ENCODE peak calls at places on chromosomes 2 and 18, in seven cellular contexts. T, Y, I, W, V, Z and A are unnamed samples. For H3K79me2, the result is how much of the 10 kb centered on the place peaks cover.

GRCh38 chr2:115196577-115196976 is 754.1 kb downstream of the DPP10 start:
- DNase-seq in T (no peak), V (no peak), W (no peak), Z (no peak), Y (no peak), I (no peak), A (no peak)

GRCh38 chr2:138974651-138975050 is 194.5 kb upstream of the NXPH2 start:
- DNase-seq in Z (peak), Y (no peak), T (peak), V (peak), I (no peak), W (no peak), A (no peak)

GRCh38 chr18:13465476-13465875 is 246.9 kb downstream of the LDLRAD4 start:
- DNase-seq in I (no peak), Z (no peak), T (no peak), V (no peak), W (no peak), Y (no peak), A (no peak)

GRCh38 chr18:79795446-79795845 is 2.3 kb upstream of the KCNG2 start:
- DNase-seq in Z (no peak), V (no peak), I (no peak), T (no peak), Y (no peak), W (no peak), A (no peak)

GRCh38 chr2:212926948-212927347 is 224.5 kb downstream of the IKZF2 start:
- DNase-seq in T (no peak), Y (no peak), W (no peak), I (no peak), V (no peak), Z (no peak), A (no peak)

GRCh38 chr2:231922945-231923344 is 3.3 kb downstream of the NPPC start:
- DNase-seq in T (no peak), Z (no peak), I (no peak), V (no peak), Y (no peak), W (no peak), A (no peak)

GRCh38 chr18:5430131-5430530 is 113.7 kb downstream of the EPB41L3 start:
- DNase-seq in V (no peak), Z (no peak), T (no peak), Y (no peak), W (no peak), I (no peak), A (no peak)

GRCh38 chr18:36067118-36067957 is at the start of gene RPRD1A:
- DNase-seq in T (peak), Y (peak), Z (peak), V (peak), I (peak), W (peak), A (peak)

GRCh38 chr2:104050632-104051242 is 803.2 kb upstream of the POU3F3 start:
- DNase-seq in Y (no peak), W (no peak), T (no peak), I (no peak), V (no peak), Z (no peak), A (peak)

GRCh38 chr2:58515827-58516574 is 274.9 kb upstream of the FANCL start:
- DNase-seq in Z (no peak), Y (no peak), T (peak), I (no peak), V (no peak), W (no peak), A (peak)

GRCh38 chr2:192117705-192118104 is 77.0 kb downstream of the TMEFF2 start:
- DNase-seq in W (no peak), I (no peak), V (no peak), Y (no peak), T (no peak), Z (no peak), A (no peak)

GRCh38 chr2:95274291-95275150 is at the start of gene PROM2:
- DNase-seq in Z (no peak), T (peak), Y (no peak), W (peak), V (no peak), I (no peak), A (no peak)

GRCh38 chr2:232927793-232928563 is 57.9 kb downstream of the SNORC start:
- DNase-seq in Z (no peak), I (peak), T (peak), W (no peak), V (no peak), Y (no peak), A (peak)

GRCh38 chr18:8469793-8470192 is 139.4 kb upstream of the RAB12 start:
- DNase-seq in Y (no peak), W (no peak), T (no peak), Z (peak), I (no peak), V (peak), A (peak)

GRCh38 chr18:26157326-26157725 is 23.7 kb downstream of the PSMA8 start:
- DNase-seq in Y (no peak), W (no peak), V (no peak), Z (no peak), I (no peak), T (no peak), A (no peak)

GRCh38 chr18:7388752-7389151 is 157.9 kb downstream of the LRRC30 start:
- DNase-seq in Z (no peak), W (no peak), T (no peak), V (no peak), Y (no peak), I (peak), A (no peak)

GRCh38 chr2:240727913-240728312 is 36.2 kb downstream of the AQP12A start:
- DNase-seq in Z (no peak), T (no peak), I (no peak), W (no peak), V (no peak), Y (no peak), A (no peak)

GRCh38 chr2:71691747-71692455 is 238.5 kb downstream of the DYSF start:
- DNase-seq in I (peak), V (no peak), Z (no peak), Y (no peak), T (no peak), W (no peak), A (peak)

GRCh38 chr2:67825476-67825875 is 237.3 kb downstream of the C1D start:
- DNase-seq in T (peak), Y (no peak), Z (peak), I (no peak), V (peak), W (no peak), A (peak)

GRCh38 chr2:181850914-181851560 is 40.5 kb upstream of the ITPRID2 start:
- DNase-seq in V (no peak), I (no peak), Z (no peak), Y (no peak), T (no peak), W (no peak), A (no peak)

GRCh38 chr2:198615972-198616371 is 811.6 kb downstream of the PLCL1 start:
- DNase-seq in I (no peak), W (no peak), T (no peak), Z (peak), Y (no peak), V (peak), A (peak)

GRCh38 chr18:54671291-54671881 is 80.3 kb downstream of the DYNAP start:
- DNase-seq in W (peak), V (peak), Y (peak), T (peak), Z (peak), I (peak), A (peak)

GRCh38 chr18:47969851-47970250 is 39.4 kb upstream of the SMAD2 start:
- DNase-seq in W (no peak), Y (peak), T (no peak), I (no peak), V (peak), Z (peak), A (peak)

GRCh38 chr2:119710281-119710680 is 31.3 kb downstream of the TMEM177 start:
- DNase-seq in Z (no peak), V (no peak), I (no peak), Y (no peak), T (no peak), W (no peak), A (no peak)

GRCh38 chr2:63891488-63892030 is 49.9 kb downstream of the UGP2 start:
- DNase-seq in Y (no peak), I (no peak), T (peak), W (no peak), Z (no peak), V (no peak), A (no peak)

GRCh38 chr2:63888053-63888452 is 46.4 kb downstream of the UGP2 start:
- DNase-seq in I (no peak), Z (no peak), T (no peak), V (no peak), Y (no peak), W (no peak), A (no peak)

GRCh38 chr2:63886445-63886844 is 44.7 kb downstream of the UGP2 start:
- DNase-seq in W (no peak), Z (no peak), T (no peak), V (no peak), I (no peak), Y (no peak), A (no peak)

GRCh38 chr2:63890678-63891077 is 49.0 kb downstream of the UGP2 start:
- DNase-seq in Y (no peak), W (no peak), V (no peak), T (no peak), Z (no peak), I (no peak), A (no peak)

GRCh38 chr2:63888490-63889402 is 47.0 kb downstream of the UGP2 start:
- DNase-seq in I (peak), T (peak), V (peak), W (peak), Z (peak), Y (peak), A (peak)
- H3K9ac ChIP-seq in I (no peak), T (no peak), V (no peak), W (no peak), Z (no peak), Y (no peak), A (no peak)

GRCh38 chr2:99825630-99826029 is 316.8 kb downstream of the AFF3 start:
- DNase-seq in W (no peak), T (no peak), Y (no peak), Z (no peak), V (no peak), I (no peak), A (no peak)

GRCh38 chr2:99819766-99820165 is 322.6 kb downstream of the AFF3 start:
- DNase-seq in V (no peak), I (peak), T (peak), Z (peak), Y (no peak), W (no peak), A (no peak)

GRCh38 chr2:99821039-99821438 is 321.4 kb downstream of the AFF3 start:
- DNase-seq in I (no peak), Z (no peak), T (peak), V (no peak), W (peak), Y (peak), A (no peak)

GRCh38 chr2:99821572-99822369 is 320.6 kb downstream of the AFF3 start:
- DNase-seq in Y (peak), T (peak), V (peak), I (no peak), Z (peak), W (no peak), A (peak)

DNA sequence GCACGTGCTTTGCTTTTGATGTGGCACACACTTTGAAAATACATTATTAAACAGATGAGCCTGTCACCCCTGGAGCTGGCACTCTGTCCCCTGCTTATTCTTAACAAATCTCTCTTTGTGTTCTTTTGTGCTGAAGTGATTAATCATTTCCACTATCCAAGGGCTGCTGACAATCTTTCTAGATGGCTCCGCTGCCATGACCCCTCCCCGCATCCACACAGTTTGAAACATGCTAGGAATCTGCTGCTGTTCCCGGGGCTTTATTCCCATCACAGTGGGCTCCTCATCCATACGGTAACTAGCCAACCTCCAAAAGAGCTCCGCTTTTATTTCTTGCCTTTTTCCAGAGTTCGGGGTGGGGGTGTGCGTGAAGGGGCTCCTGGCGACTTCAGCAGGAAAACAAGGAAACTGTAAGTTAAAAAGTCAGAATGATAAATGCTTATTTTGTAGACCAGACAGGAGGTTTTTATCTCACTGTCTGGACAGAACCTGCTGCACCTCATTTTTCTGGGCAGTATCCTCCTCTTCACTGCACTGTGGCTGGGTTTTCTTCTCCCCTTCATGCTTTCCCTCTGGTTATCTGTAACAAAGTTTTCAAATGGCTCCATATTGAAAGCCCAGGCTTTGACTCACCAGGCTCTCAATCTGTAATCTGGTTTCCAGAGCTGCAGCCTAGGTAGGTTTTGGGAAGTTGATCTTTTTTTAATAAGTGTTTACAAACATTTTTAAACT is 319.7 kb downstream of the AFF3 start:
- DNase-seq in Z (peak), I (peak), T (no peak), V (peak), W (no peak), Y (no peak), A (no peak)
- TF ChIP-seq EZH2 in Z (no peak), I (no peak), T (no peak), V (no peak), W (no peak), Y (no peak), A (no peak)

DNA sequence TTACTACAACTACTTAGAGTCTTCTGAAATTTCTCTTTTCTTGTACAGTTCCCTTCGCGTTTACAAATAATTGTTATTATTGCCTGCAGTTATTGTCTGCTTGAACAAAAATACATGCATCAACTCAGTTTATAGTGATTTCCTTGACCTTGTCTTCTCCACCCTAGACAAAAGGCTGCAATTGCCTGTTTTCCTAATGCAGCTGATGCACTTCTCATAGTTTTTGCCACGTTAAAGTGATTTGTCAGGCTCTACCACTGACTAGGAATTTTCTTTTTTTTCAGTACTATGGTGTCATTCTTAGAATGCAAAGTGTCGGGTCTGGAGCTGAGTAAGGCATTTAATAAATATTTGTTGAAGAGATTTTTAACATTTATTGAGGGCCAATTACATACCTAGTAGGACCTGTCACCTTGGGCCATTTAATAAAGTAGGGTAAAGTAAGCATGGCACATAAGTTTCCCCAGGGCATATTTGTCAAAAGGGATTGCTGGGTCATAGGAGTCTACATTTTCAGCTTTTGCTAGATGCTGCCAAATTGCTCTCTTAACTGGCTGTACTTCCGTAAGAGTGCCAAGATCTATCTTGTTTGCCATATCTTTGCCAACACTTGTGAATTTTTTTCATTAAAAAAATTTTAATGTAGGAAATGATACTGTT is 24.1 kb downstream of the ACSL3 start:
- DNase-seq in Y (no peak), V (peak), W (no peak), Z (no peak), T (peak), I (no peak), A (no peak)
- H3K79me2 ChIP-seq in Y (half or more), V (half or more), W (half or more), Z (half or more), T (half or more), I (half or more), A (half or more)

DNA sequence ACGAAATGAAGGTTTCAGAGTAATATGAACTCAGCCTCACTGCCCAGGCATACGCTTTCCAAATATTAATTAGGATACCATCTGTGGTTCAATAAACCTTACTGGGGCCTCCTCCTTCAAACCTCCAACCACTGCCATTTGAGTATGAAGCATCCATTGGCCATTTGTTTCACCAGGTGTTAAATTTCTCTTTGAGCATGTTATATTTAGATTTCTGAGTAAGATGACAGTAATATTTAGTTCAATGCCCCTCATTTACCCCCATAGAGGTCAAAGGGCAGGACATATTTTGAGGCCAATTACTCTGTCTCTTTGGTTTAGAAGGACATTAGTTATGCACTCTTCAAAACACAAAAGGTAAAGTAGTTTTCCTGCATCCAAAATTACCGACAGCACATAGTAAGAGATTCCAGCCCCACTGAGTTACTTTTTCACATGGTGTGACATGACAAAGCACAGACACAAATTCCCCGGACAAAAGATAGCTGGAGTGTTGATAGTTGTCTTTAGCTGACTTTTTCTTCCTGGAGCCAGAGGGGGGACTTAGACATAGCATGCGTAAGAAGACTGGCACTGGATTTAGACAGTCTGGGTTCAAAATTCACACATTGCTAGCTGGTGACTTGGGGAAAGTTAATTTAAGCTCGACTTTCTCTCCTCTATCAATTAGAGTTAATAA is 33.1 kb upstream of the LNPK start:
- DNase-seq in I (no peak), W (no peak), Z (no peak), Y (no peak), V (no peak), T (no peak), A (no peak)
- H3K9ac ChIP-seq in I (no peak), W (no peak), Z (no peak), Y (no peak), V (no peak), T (no peak), A (no peak)

DNA sequence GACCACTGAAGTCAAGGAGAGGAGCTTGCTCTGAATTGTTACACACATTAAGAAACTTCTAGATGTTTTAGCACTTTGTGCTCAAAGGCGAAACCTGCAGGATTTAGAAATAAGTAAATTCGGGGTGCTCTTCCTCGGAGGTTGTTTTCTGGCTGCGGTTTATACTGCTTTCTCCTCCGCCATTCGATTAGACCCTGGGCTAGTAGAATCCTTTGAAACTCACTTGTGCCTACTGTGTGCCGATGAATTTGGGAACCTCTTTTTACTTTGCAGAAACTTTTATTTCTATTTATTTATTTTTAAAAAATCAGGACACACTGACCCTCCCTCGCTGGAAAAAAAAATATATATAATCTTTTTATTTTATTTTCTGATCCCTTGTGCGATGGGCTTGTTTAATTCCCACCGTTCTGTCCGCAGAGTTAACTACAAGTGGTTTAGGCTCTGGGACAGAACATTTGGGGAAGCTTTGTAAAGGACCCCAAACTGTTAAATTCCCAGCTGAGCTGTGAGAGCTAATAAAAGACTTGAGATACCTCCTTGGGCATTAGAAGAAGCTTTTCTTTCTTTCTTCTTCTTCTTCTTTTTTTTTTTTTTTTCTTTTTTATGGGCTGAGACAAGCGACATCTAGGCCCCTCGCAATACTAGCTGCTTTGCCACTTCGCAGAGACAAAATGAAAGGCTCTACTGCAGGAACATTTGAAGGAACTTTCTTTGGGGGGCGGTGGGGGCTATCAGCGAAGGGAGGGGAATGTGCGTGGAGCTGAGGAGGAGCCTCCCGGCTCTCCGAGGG is 3.8 kb downstream of the MEIS1 start:
- DNase-seq in V (peak), I (no peak), T (no peak), Y (no peak), W (no peak), Z (no peak), A (peak)
- TF ChIP-seq EZH2 in V (no peak), I (peak), T (no peak), Y (no peak), W (no peak), Z (no peak), A (no peak)